ENCODE peak calls at places on chromosomes 1 and 21, in six cellular contexts. One of them, this sample, is unnamed.

GRCh38 chr1:101356013-101356412 is 119.2 kb downstream of the S1PR1 start:
- DNase-seq in NCI-H1092 treated with DMSO at 0.1 percent for 48 hours: no peak
- DNase-seq in DMS 273 treated with DMSO at 0.1 percent for 48 hours: no peak
- DNase-seq in activated CD8-positive, alpha-beta memory T cell treated with anti-CD3 and anti-CD28 coated beads for 1 hour: no peak
- DNase-seq in epithelial cell of esophagus: no peak
- DNase-seq in RPMI8226: no peak
- DNase-seq in this sample: no peak

GRCh38 chr1:179881642-179882252 is 338 bp upstream of the TOR1AIP1 start:
- DNase-seq in NCI-H1092 treated with DMSO at 0.1 percent for 48 hours: no peak
- DNase-seq in DMS 273 treated with DMSO at 0.1 percent for 48 hours: peak
- DNase-seq in activated CD8-positive, alpha-beta memory T cell treated with anti-CD3 and anti-CD28 coated beads for 1 hour: no peak
- DNase-seq in epithelial cell of esophagus: peak
- DNase-seq in RPMI8226: peak
- DNase-seq in this sample: peak

GRCh38 chr21:37358392-37358791 is 8.2 kb upstream of the DYRK1A start:
- DNase-seq in NCI-H1092 treated with DMSO at 0.1 percent for 48 hours: no peak
- DNase-seq in DMS 273 treated with DMSO at 0.1 percent for 48 hours: no peak
- DNase-seq in activated CD8-positive, alpha-beta memory T cell treated with anti-CD3 and anti-CD28 coated beads for 1 hour: no peak
- DNase-seq in epithelial cell of esophagus: peak
- DNase-seq in RPMI8226: no peak
- DNase-seq in this sample: no peak

GRCh38 chr1:36942093-36942492 is 92.2 kb downstream of the GRIK3 start:
- DNase-seq in NCI-H1092 treated with DMSO at 0.1 percent for 48 hours: no peak
- DNase-seq in DMS 273 treated with DMSO at 0.1 percent for 48 hours: no peak
- DNase-seq in activated CD8-positive, alpha-beta memory T cell treated with anti-CD3 and anti-CD28 coated beads for 1 hour: no peak
- DNase-seq in epithelial cell of esophagus: no peak
- DNase-seq in RPMI8226: no peak
- DNase-seq in this sample: no peak

GRCh38 chr21:36966066-36966845 is at the start of gene HLCS:
- DNase-seq in NCI-H1092 treated with DMSO at 0.1 percent for 48 hours: peak
- DNase-seq in DMS 273 treated with DMSO at 0.1 percent for 48 hours: no peak
- DNase-seq in activated CD8-positive, alpha-beta memory T cell treated with anti-CD3 and anti-CD28 coated beads for 1 hour: peak
- DNase-seq in epithelial cell of esophagus: peak
- DNase-seq in RPMI8226: peak
- DNase-seq in this sample: peak

GRCh38 chr1:111197598-111198289 is 2.7 kb downstream of the DENND2D start:
- DNase-seq in NCI-H1092 treated with DMSO at 0.1 percent for 48 hours: no peak
- DNase-seq in DMS 273 treated with DMSO at 0.1 percent for 48 hours: no peak
- DNase-seq in activated CD8-positive, alpha-beta memory T cell treated with anti-CD3 and anti-CD28 coated beads for 1 hour: no peak
- DNase-seq in epithelial cell of esophagus: peak
- DNase-seq in RPMI8226: peak
- DNase-seq in this sample: no peak

GRCh38 chr1:155973723-155974122 is 4.6 kb downstream of the ARHGEF2 start:
- DNase-seq in NCI-H1092 treated with DMSO at 0.1 percent for 48 hours: no peak
- DNase-seq in DMS 273 treated with DMSO at 0.1 percent for 48 hours: no peak
- DNase-seq in activated CD8-positive, alpha-beta memory T cell treated with anti-CD3 and anti-CD28 coated beads for 1 hour: no peak
- DNase-seq in epithelial cell of esophagus: no peak
- DNase-seq in RPMI8226: no peak
- DNase-seq in this sample: no peak

GRCh38 chr1:91546301-91546581 is 45.6 kb downstream of the CDC7 start:
- DNase-seq in NCI-H1092 treated with DMSO at 0.1 percent for 48 hours: no peak
- DNase-seq in DMS 273 treated with DMSO at 0.1 percent for 48 hours: no peak
- DNase-seq in activated CD8-positive, alpha-beta memory T cell treated with anti-CD3 and anti-CD28 coated beads for 1 hour: no peak
- DNase-seq in epithelial cell of esophagus: no peak
- DNase-seq in RPMI8226: no peak
- DNase-seq in this sample: no peak

GRCh38 chr1:211735208-211736170 is 60.1 kb upstream of the NEK2 start:
- DNase-seq in NCI-H1092 treated with DMSO at 0.1 percent for 48 hours: no peak
- DNase-seq in DMS 273 treated with DMSO at 0.1 percent for 48 hours: no peak
- DNase-seq in activated CD8-positive, alpha-beta memory T cell treated with anti-CD3 and anti-CD28 coated beads for 1 hour: no peak
- DNase-seq in epithelial cell of esophagus: peak
- DNase-seq in RPMI8226: no peak
- DNase-seq in this sample: peak

GRCh38 chr21:19935459-19935858 is 1062.8 kb upstream of the NCAM2 start:
- DNase-seq in NCI-H1092 treated with DMSO at 0.1 percent for 48 hours: no peak
- DNase-seq in DMS 273 treated with DMSO at 0.1 percent for 48 hours: no peak
- DNase-seq in activated CD8-positive, alpha-beta memory T cell treated with anti-CD3 and anti-CD28 coated beads for 1 hour: no peak
- DNase-seq in epithelial cell of esophagus: no peak
- DNase-seq in RPMI8226: no peak
- DNase-seq in this sample: no peak

GRCh38 chr1:205477121-205477758 is 21.4 kb upstream of the BLACAT1 start:
- DNase-seq in NCI-H1092 treated with DMSO at 0.1 percent for 48 hours: no peak
- DNase-seq in DMS 273 treated with DMSO at 0.1 percent for 48 hours: no peak
- DNase-seq in activated CD8-positive, alpha-beta memory T cell treated with anti-CD3 and anti-CD28 coated beads for 1 hour: no peak
- DNase-seq in epithelial cell of esophagus: no peak
- DNase-seq in RPMI8226: no peak
- DNase-seq in this sample: peak

GRCh38 chr1:11749203-11749689 is 12.7 kb upstream of the C1orf167 start:
- DNase-seq in NCI-H1092 treated with DMSO at 0.1 percent for 48 hours: no peak
- DNase-seq in DMS 273 treated with DMSO at 0.1 percent for 48 hours: no peak
- DNase-seq in activated CD8-positive, alpha-beta memory T cell treated with anti-CD3 and anti-CD28 coated beads for 1 hour: no peak
- DNase-seq in epithelial cell of esophagus: peak
- DNase-seq in RPMI8226: peak
- DNase-seq in this sample: peak

GRCh38 chr1:46532498-46533178 is 18.8 kb downstream of the KNCN start:
- DNase-seq in NCI-H1092 treated with DMSO at 0.1 percent for 48 hours: peak
- DNase-seq in DMS 273 treated with DMSO at 0.1 percent for 48 hours: no peak
- DNase-seq in activated CD8-positive, alpha-beta memory T cell treated with anti-CD3 and anti-CD28 coated beads for 1 hour: peak
- DNase-seq in epithelial cell of esophagus: peak
- DNase-seq in RPMI8226: peak
- DNase-seq in this sample: no peak

GRCh38 chr1:9701661-9702060 is 50.1 kb downstream of the PIK3CD start:
- DNase-seq in NCI-H1092 treated with DMSO at 0.1 percent for 48 hours: no peak
- DNase-seq in DMS 273 treated with DMSO at 0.1 percent for 48 hours: no peak
- DNase-seq in activated CD8-positive, alpha-beta memory T cell treated with anti-CD3 and anti-CD28 coated beads for 1 hour: no peak
- DNase-seq in epithelial cell of esophagus: peak
- DNase-seq in RPMI8226: no peak
- DNase-seq in this sample: no peak

GRCh38 chr1:236888903-236889302 is 93.8 kb downstream of the MTR start:
- DNase-seq in NCI-H1092 treated with DMSO at 0.1 percent for 48 hours: peak
- DNase-seq in DMS 273 treated with DMSO at 0.1 percent for 48 hours: peak
- DNase-seq in activated CD8-positive, alpha-beta memory T cell treated with anti-CD3 and anti-CD28 coated beads for 1 hour: no peak
- DNase-seq in epithelial cell of esophagus: no peak
- DNase-seq in RPMI8226: no peak
- DNase-seq in this sample: no peak

GRCh38 chr21:29942033-29942432 is 2.2 kb upstream of the GRIK1 start:
- DNase-seq in NCI-H1092 treated with DMSO at 0.1 percent for 48 hours: no peak
- DNase-seq in DMS 273 treated with DMSO at 0.1 percent for 48 hours: no peak
- DNase-seq in activated CD8-positive, alpha-beta memory T cell treated with anti-CD3 and anti-CD28 coated beads for 1 hour: no peak
- DNase-seq in epithelial cell of esophagus: no peak
- DNase-seq in RPMI8226: no peak
- DNase-seq in this sample: no peak

GRCh38 chr1:61448934-61449368 is 276.0 kb downstream of the TM2D1 start:
- DNase-seq in NCI-H1092 treated with DMSO at 0.1 percent for 48 hours: no peak
- DNase-seq in DMS 273 treated with DMSO at 0.1 percent for 48 hours: no peak
- DNase-seq in activated CD8-positive, alpha-beta memory T cell treated with anti-CD3 and anti-CD28 coated beads for 1 hour: no peak
- DNase-seq in epithelial cell of esophagus: peak
- DNase-seq in RPMI8226: no peak
- DNase-seq in this sample: no peak

GRCh38 chr1:41534181-41535076 is 49.9 kb upstream of the EDN2 start:
- DNase-seq in NCI-H1092 treated with DMSO at 0.1 percent for 48 hours: no peak
- DNase-seq in DMS 273 treated with DMSO at 0.1 percent for 48 hours: no peak
- DNase-seq in activated CD8-positive, alpha-beta memory T cell treated with anti-CD3 and anti-CD28 coated beads for 1 hour: no peak
- DNase-seq in epithelial cell of esophagus: no peak
- DNase-seq in RPMI8226: no peak
- DNase-seq in this sample: no peak

GRCh38 chr21:43881918-43882317 is 16.9 kb downstream of the AGPAT3 start:
- DNase-seq in NCI-H1092 treated with DMSO at 0.1 percent for 48 hours: no peak
- DNase-seq in DMS 273 treated with DMSO at 0.1 percent for 48 hours: no peak
- DNase-seq in activated CD8-positive, alpha-beta memory T cell treated with anti-CD3 and anti-CD28 coated beads for 1 hour: no peak
- DNase-seq in epithelial cell of esophagus: no peak
- DNase-seq in RPMI8226: no peak
- DNase-seq in this sample: no peak

GRCh38 chr1:246682231-246682895 is 41.8 kb upstream of the SCCPDH start:
- DNase-seq in NCI-H1092 treated with DMSO at 0.1 percent for 48 hours: no peak
- DNase-seq in DMS 273 treated with DMSO at 0.1 percent for 48 hours: no peak
- DNase-seq in activated CD8-positive, alpha-beta memory T cell treated with anti-CD3 and anti-CD28 coated beads for 1 hour: no peak
- DNase-seq in epithelial cell of esophagus: no peak
- DNase-seq in RPMI8226: no peak
- DNase-seq in this sample: no peak

GRCh38 chr1:167103236-167103894 is 9.5 kb downstream of the STYXL2 start:
- DNase-seq in NCI-H1092 treated with DMSO at 0.1 percent for 48 hours: no peak
- DNase-seq in DMS 273 treated with DMSO at 0.1 percent for 48 hours: no peak
- DNase-seq in activated CD8-positive, alpha-beta memory T cell treated with anti-CD3 and anti-CD28 coated beads for 1 hour: no peak
- DNase-seq in epithelial cell of esophagus: peak
- DNase-seq in RPMI8226: no peak
- DNase-seq in this sample: no peak

GRCh38 chr1:215523128-215523861 is 43.8 kb upstream of the KCTD3 start:
- DNase-seq in NCI-H1092 treated with DMSO at 0.1 percent for 48 hours: no peak
- DNase-seq in DMS 273 treated with DMSO at 0.1 percent for 48 hours: no peak
- DNase-seq in activated CD8-positive, alpha-beta memory T cell treated with anti-CD3 and anti-CD28 coated beads for 1 hour: no peak
- DNase-seq in epithelial cell of esophagus: no peak
- DNase-seq in RPMI8226: no peak
- DNase-seq in this sample: peak

GRCh38 chr1:26020390-26020789 is 1.2 kb upstream of the EXTL1 start:
- DNase-seq in NCI-H1092 treated with DMSO at 0.1 percent for 48 hours: no peak
- DNase-seq in DMS 273 treated with DMSO at 0.1 percent for 48 hours: no peak
- DNase-seq in activated CD8-positive, alpha-beta memory T cell treated with anti-CD3 and anti-CD28 coated beads for 1 hour: no peak
- DNase-seq in epithelial cell of esophagus: no peak
- DNase-seq in RPMI8226: no peak
- DNase-seq in this sample: no peak

GRCh38 chr1:243549108-243549507 is 293.3 kb downstream of the SDCCAG8 start:
- DNase-seq in NCI-H1092 treated with DMSO at 0.1 percent for 48 hours: no peak
- DNase-seq in DMS 273 treated with DMSO at 0.1 percent for 48 hours: no peak
- DNase-seq in activated CD8-positive, alpha-beta memory T cell treated with anti-CD3 and anti-CD28 coated beads for 1 hour: no peak
- DNase-seq in epithelial cell of esophagus: peak
- DNase-seq in RPMI8226: no peak
- DNase-seq in this sample: no peak

GRCh38 chr1:7639435-7640131 is 131.5 kb upstream of the VAMP3 start:
- DNase-seq in NCI-H1092 treated with DMSO at 0.1 percent for 48 hours: no peak
- DNase-seq in DMS 273 treated with DMSO at 0.1 percent for 48 hours: no peak
- DNase-seq in activated CD8-positive, alpha-beta memory T cell treated with anti-CD3 and anti-CD28 coated beads for 1 hour: no peak
- DNase-seq in epithelial cell of esophagus: no peak
- DNase-seq in RPMI8226: no peak
- DNase-seq in this sample: no peak

GRCh38 chr1:115077286-115077983 is 11.9 kb downstream of the TSPAN2 start:
- DNase-seq in NCI-H1092 treated with DMSO at 0.1 percent for 48 hours: no peak
- DNase-seq in DMS 273 treated with DMSO at 0.1 percent for 48 hours: no peak
- DNase-seq in activated CD8-positive, alpha-beta memory T cell treated with anti-CD3 and anti-CD28 coated beads for 1 hour: no peak
- DNase-seq in epithelial cell of esophagus: no peak
- DNase-seq in RPMI8226: no peak
- DNase-seq in this sample: no peak

GRCh38 chr1:214402583-214403216 is 121.7 kb downstream of the SMYD2 start:
- DNase-seq in NCI-H1092 treated with DMSO at 0.1 percent for 48 hours: no peak
- DNase-seq in DMS 273 treated with DMSO at 0.1 percent for 48 hours: no peak
- DNase-seq in activated CD8-positive, alpha-beta memory T cell treated with anti-CD3 and anti-CD28 coated beads for 1 hour: no peak
- DNase-seq in epithelial cell of esophagus: no peak
- DNase-seq in RPMI8226: no peak
- DNase-seq in this sample: no peak

GRCh38 chr1:168135982-168136708 is 585 bp downstream of the GPR161 start:
- DNase-seq in NCI-H1092 treated with DMSO at 0.1 percent for 48 hours: no peak
- DNase-seq in DMS 273 treated with DMSO at 0.1 percent for 48 hours: no peak
- DNase-seq in activated CD8-positive, alpha-beta memory T cell treated with anti-CD3 and anti-CD28 coated beads for 1 hour: no peak
- DNase-seq in epithelial cell of esophagus: peak
- DNase-seq in RPMI8226: no peak
- DNase-seq in this sample: peak

GRCh38 chr1:36016686-36017085 is 67.2 kb upstream of the TEKT2 start:
- DNase-seq in NCI-H1092 treated with DMSO at 0.1 percent for 48 hours: no peak
- DNase-seq in DMS 273 treated with DMSO at 0.1 percent for 48 hours: no peak
- DNase-seq in activated CD8-positive, alpha-beta memory T cell treated with anti-CD3 and anti-CD28 coated beads for 1 hour: no peak
- DNase-seq in epithelial cell of esophagus: no peak
- DNase-seq in RPMI8226: no peak
- DNase-seq in this sample: no peak

GRCh38 chr1:9233241-9233941 is 1.2 kb upstream of the H6PD start:
- DNase-seq in NCI-H1092 treated with DMSO at 0.1 percent for 48 hours: no peak
- DNase-seq in DMS 273 treated with DMSO at 0.1 percent for 48 hours: no peak
- DNase-seq in activated CD8-positive, alpha-beta memory T cell treated with anti-CD3 and anti-CD28 coated beads for 1 hour: no peak
- DNase-seq in epithelial cell of esophagus: no peak
- DNase-seq in RPMI8226: no peak
- DNase-seq in this sample: no peak

GRCh38 chr1:220841293-220841692 is 38.0 kb upstream of the HLX start:
- DNase-seq in NCI-H1092 treated with DMSO at 0.1 percent for 48 hours: no peak
- DNase-seq in DMS 273 treated with DMSO at 0.1 percent for 48 hours: no peak
- DNase-seq in activated CD8-positive, alpha-beta memory T cell treated with anti-CD3 and anti-CD28 coated beads for 1 hour: no peak
- DNase-seq in epithelial cell of esophagus: no peak
- DNase-seq in RPMI8226: no peak
- DNase-seq in this sample: peak

GRCh38 chr1:228263636-228264035 is 55.8 kb downstream of the OBSCN start:
- DNase-seq in NCI-H1092 treated with DMSO at 0.1 percent for 48 hours: no peak
- DNase-seq in DMS 273 treated with DMSO at 0.1 percent for 48 hours: no peak
- DNase-seq in activated CD8-positive, alpha-beta memory T cell treated with anti-CD3 and anti-CD28 coated beads for 1 hour: no peak
- DNase-seq in epithelial cell of esophagus: no peak
- DNase-seq in RPMI8226: no peak
- DNase-seq in this sample: no peak

GRCh38 chr1:209743145-209743482 is 12.7 kb upstream of the TRAF3IP3 start:
- DNase-seq in NCI-H1092 treated with DMSO at 0.1 percent for 48 hours: peak
- DNase-seq in DMS 273 treated with DMSO at 0.1 percent for 48 hours: no peak
- DNase-seq in activated CD8-positive, alpha-beta memory T cell treated with anti-CD3 and anti-CD28 coated beads for 1 hour: no peak
- DNase-seq in epithelial cell of esophagus: no peak
- DNase-seq in RPMI8226: peak
- DNase-seq in this sample: no peak

GRCh38 chr1:178057131-178057765 is 36.7 kb upstream of the RASAL2 start:
- DNase-seq in NCI-H1092 treated with DMSO at 0.1 percent for 48 hours: no peak
- DNase-seq in DMS 273 treated with DMSO at 0.1 percent for 48 hours: no peak
- DNase-seq in activated CD8-positive, alpha-beta memory T cell treated with anti-CD3 and anti-CD28 coated beads for 1 hour: no peak
- DNase-seq in epithelial cell of esophagus: no peak
- DNase-seq in RPMI8226: no peak
- DNase-seq in this sample: peak

GRCh38 chr1:111506561-111506960 is 3.1 kb upstream of the ADORA3 start:
- DNase-seq in NCI-H1092 treated with DMSO at 0.1 percent for 48 hours: no peak
- DNase-seq in DMS 273 treated with DMSO at 0.1 percent for 48 hours: no peak
- DNase-seq in activated CD8-positive, alpha-beta memory T cell treated with anti-CD3 and anti-CD28 coated beads for 1 hour: no peak
- DNase-seq in epithelial cell of esophagus: no peak
- DNase-seq in RPMI8226: no peak
- DNase-seq in this sample: no peak

GRCh38 chr1:24415910-24416665 is 486 bp downstream of the NIPAL3 start:
- DNase-seq in NCI-H1092 treated with DMSO at 0.1 percent for 48 hours: peak
- DNase-seq in DMS 273 treated with DMSO at 0.1 percent for 48 hours: no peak
- DNase-seq in activated CD8-positive, alpha-beta memory T cell treated with anti-CD3 and anti-CD28 coated beads for 1 hour: no peak
- DNase-seq in epithelial cell of esophagus: peak
- DNase-seq in RPMI8226: peak
- DNase-seq in this sample: no peak

GRCh38 chr1:11531314-11531870 is 52.4 kb downstream of the DISP3 start:
- DNase-seq in NCI-H1092 treated with DMSO at 0.1 percent for 48 hours: no peak
- DNase-seq in DMS 273 treated with DMSO at 0.1 percent for 48 hours: no peak
- DNase-seq in activated CD8-positive, alpha-beta memory T cell treated with anti-CD3 and anti-CD28 coated beads for 1 hour: no peak
- DNase-seq in epithelial cell of esophagus: peak
- DNase-seq in RPMI8226: peak
- DNase-seq in this sample: no peak